ENCODE peak calls at places on chromosomes 11 and 22, in nine cellular contexts. R is WTC11, G is psoas muscle, C is tibial nerve, W is stomach, Z is ovary, U is PC-9, P is thoracic aorta, S is heart right ventricle. Y is an unnamed sample.

GRCh38 chr11:12818333-12819015 is 144.3 kb downstream of the TEAD1 start:
- DNase-seq in R (no peak), G (no peak), C (no peak), W (no peak), Z (no peak), U (peak; percentile 64), P (no peak), S (peak; percentile 29), Y (no peak)

GRCh38 chr22:26568207-26568706 is 21.7 kb downstream of the TPST2 start:
- DNase-seq in R (peak; percentile 67), G (no peak), C (no peak), W (no peak), Z (no peak), U (peak; percentile 87), P (no peak), S (no peak), Y (no peak)

GRCh38 chr11:10942621-10943020 is 84.8 kb upstream of the ZBED5 start:
- DNase-seq in R (no peak), G (no peak), C (no peak), W (no peak), Z (no peak), U (no peak), P (no peak), S (no peak), Y (no peak)

GRCh38 chr11:59223611-59224010 is 10.9 kb upstream of the MPEG1 start:
- DNase-seq in R (no peak), G (no peak), C (no peak), W (no peak), Z (no peak), U (no peak), P (no peak), S (no peak), Y (no peak)

GRCh38 chr22:36277482-36278291 is 24.8 kb downstream of the APOL1 start:
- DNase-seq in R (peak; percentile 74), G (peak; percentile 74), C (no peak), W (peak; percentile 65), Z (peak; percentile 74), U (peak; percentile 62), P (no peak), S (peak; percentile 65), Y (no peak)

GRCh38 chr22:31345331-31346254 is 553 bp downstream of the PATZ1 start:
- DNase-seq in R (peak; percentile 90), G (peak; percentile 92), C (peak; percentile 71), W (peak; percentile 88), Z (peak; percentile 91), U (peak; percentile 71), P (peak; percentile 29), S (peak; percentile 89), Y (peak; percentile 89)

GRCh38 chr11:65185869-65186341 is 4.2 kb downstream of the CAPN1 start:
- DNase-seq in R (peak; percentile 55), G (no peak), C (no peak), W (no peak), Z (no peak), U (no peak), P (no peak), S (no peak), Y (no peak)

GRCh38 chr11:94557992-94558391 is 9.2 kb upstream of the PIWIL4 start:
- DNase-seq in R (no peak), G (no peak), C (no peak), W (no peak), Z (no peak), U (no peak), P (no peak), S (no peak), Y (no peak)

DNA sequence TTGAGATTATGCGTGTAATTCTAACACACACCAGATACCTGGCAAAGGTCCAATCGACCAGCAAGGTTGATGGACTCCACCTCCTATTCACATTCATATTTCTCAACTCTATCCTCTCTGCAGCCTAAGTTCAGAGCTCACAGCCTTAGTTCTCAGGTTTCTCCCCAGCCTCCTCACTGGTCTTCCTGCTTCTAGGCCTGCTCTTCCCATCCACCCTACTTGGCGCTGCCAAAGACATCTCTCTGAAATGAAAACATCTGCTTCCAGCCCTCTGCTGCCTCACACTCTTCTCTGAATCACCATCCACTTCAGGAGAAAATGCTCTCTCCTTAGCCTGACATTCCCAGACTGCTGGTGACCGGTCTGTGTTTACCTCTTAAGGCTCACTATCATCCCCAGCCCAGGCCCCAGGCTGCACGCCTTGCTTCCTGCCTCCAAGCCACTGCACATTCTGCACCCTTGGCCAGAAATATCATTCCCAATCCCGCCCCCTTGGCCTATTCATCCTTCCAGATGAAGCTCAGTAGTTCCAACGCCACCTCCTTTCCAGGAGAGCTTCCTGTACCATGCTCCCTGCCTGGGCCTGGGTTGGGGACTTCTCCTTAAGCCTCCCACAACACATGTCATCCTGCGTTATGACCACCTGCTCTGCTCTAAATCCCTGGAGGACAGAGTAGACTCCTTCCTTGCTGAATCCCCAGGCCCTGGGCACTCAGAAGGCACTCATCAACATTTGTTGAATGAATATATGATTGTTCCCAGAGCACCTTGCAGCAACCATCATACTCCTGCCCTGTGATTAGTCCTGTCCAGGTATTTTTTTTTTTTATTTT is 3.5 kb downstream of the ARRB1 start:
- DNase-seq in R (no peak), G (no peak), C (no peak), W (no peak), Z (peak; percentile 63), U (peak; percentile 73), P (no peak), S (no peak), Y (no peak)
- TF ChIP-seq CTCF in R (no peak), G (no peak), C (no peak), W (no peak), Z (no peak), U (no peak), P (no peak), S (no peak), Y (no peak)

GRCh38 chr11:77547047-77547836 is 42.5 kb upstream of the AQP11 start:
- DNase-seq in R (no peak), G (no peak), C (no peak), W (no peak), Z (no peak), U (no peak), P (no peak), S (no peak), Y (no peak)

GRCh38 chr11:77547863-77548551 is 41.7 kb upstream of the AQP11 start:
- DNase-seq in R (peak; percentile 40), G (no peak), C (peak; percentile 38), W (no peak), Z (no peak), U (peak; percentile 57), P (no peak), S (no peak), Y (no peak)

GRCh38 chr11:77548552-77549439 is 41.0 kb upstream of the AQP11 start:
- DNase-seq in R (no peak), G (no peak), C (no peak), W (no peak), Z (no peak), U (no peak), P (no peak), S (no peak), Y (no peak)
- TF ChIP-seq CTCF in R (peak; percentile 19), G (no peak), C (peak; percentile 4), W (no peak), Z (no peak), U (peak; percentile 58), P (no peak), S (no peak), Y (peak; percentile 3)

GRCh38 chr22:46390652-46391301 is 55.3 kb downstream of the TRMU start:
- DNase-seq in R (no peak), G (peak; percentile 88), C (peak; percentile 47), W (peak; percentile 75), Z (peak; percentile 76), U (peak; percentile 42), P (no peak), S (peak; percentile 71), Y (no peak)
- TF ChIP-seq CTCF in R (no peak), G (peak; percentile 58), C (peak; percentile 56), W (peak; percentile 34), Z (no peak), U (no peak), P (no peak), S (peak; percentile 34), Y (no peak)

DNA sequence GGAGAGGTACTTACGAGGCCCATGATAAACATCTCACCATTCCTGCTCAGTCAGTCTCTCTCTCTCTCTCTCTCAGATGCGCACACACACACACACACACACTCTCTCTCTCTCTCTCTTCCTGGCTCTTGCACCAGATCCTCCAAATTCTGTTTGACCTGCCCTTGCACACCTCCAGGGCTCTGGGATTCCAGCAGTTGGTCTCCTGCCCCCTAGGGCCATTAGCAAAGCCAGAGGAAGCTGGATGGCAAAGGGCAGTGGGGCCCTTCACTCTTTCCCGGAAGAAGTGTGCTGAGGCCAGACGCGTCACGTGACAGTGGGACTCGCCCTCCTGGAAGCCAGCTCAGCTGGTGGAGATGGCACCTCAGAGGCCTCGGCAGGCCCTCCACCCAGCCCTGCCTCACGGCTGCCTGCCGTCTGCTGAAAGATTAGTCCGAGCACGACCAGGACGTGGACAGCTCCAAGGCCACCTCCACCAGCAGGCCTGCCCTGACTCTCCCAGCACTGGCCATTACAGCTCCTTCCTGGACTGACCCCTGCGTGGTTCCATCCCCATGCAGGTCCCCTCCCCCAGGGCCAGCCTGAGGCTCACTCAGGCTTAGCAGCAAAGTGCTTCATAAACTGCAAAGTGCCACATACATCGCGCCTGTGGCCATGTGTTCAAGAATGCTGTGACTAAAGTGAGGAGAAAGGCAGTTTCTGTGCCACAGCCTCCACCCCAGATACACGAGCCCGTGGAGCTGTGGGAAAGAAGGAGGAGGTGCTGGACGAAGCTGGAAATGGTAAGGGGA is 3.7 kb downstream of the PDGFB start:
- DNase-seq in R (no peak), G (peak; percentile 82), C (peak; percentile 36), W (peak; percentile 71), Z (no peak), U (peak; percentile 99), P (no peak), S (peak; percentile 56), Y (peak; percentile 64)
- TF ChIP-seq CTCF in R (no peak), G (no peak), C (no peak), W (no peak), Z (no peak), U (peak; percentile 20), P (no peak), S (no peak), Y (no peak)

GRCh38 chr11:23236846-23237550 is 376.7 kb upstream of the CCDC179 start:
- DNase-seq in R (no peak), G (no peak), C (no peak), W (no peak), Z (no peak), U (no peak), P (no peak), S (no peak), Y (no peak)

GRCh38 chr11:23232652-23233051 is 372.4 kb upstream of the CCDC179 start:
- DNase-seq in R (no peak), G (no peak), C (no peak), W (no peak), Z (no peak), U (no peak), P (no peak), S (no peak), Y (no peak)

GRCh38 chr11:23233075-23233474 is 372.8 kb upstream of the CCDC179 start:
- DNase-seq in R (no peak), G (no peak), C (no peak), W (no peak), Z (no peak), U (no peak), P (no peak), S (no peak), Y (no peak)
- TF ChIP-seq CTCF in R (no peak), G (no peak), C (no peak), W (no peak), Z (no peak), U (no peak), P (no peak), S (no peak), Y (no peak)

GRCh38 chr11:67646535-67647336 is 3.8 kb downstream of the ACY3 start:
- DNase-seq in R (no peak), G (no peak), C (no peak), W (no peak), Z (no peak), U (peak; percentile 11), P (no peak), S (no peak), Y (no peak)
- TF ChIP-seq CTCF in R (no peak), G (no peak), C (no peak), W (no peak), Z (no peak), U (no peak), P (no peak), S (no peak), Y (no peak)

Y was measured in mesothelial cell of epicardium.